ENCODE peak calls at places on chromosome 16, in four cellular contexts. One of them, this sample, is unnamed.
A peak's percentile ranks its signal among the peaks of the same experiment; 100 is the strongest.

GRCh38 chr16:4176794-4177438 is 60.7 kb upstream of the ADCY9 start:
- DNase-seq in spleen: no peak
- DNase-seq in astrocyte of the cerebellum: no peak
- DNase-seq in MCF 10A: peak; percentile 77
- DNase-seq in this sample: peak; percentile 67

GRCh38 chr16:57143125-57143965 is 42.5 kb downstream of the PSME3IP1 start:
- DNase-seq in spleen: no peak
- DNase-seq in astrocyte of the cerebellum: no peak
- DNase-seq in MCF 10A: no peak
- DNase-seq in this sample: no peak

GRCh38 chr16:50467943-50468748 is 80.0 kb upstream of the NKD1 start:
- DNase-seq in astrocyte of the cerebellum: no peak
- DNase-seq in MCF 10A: no peak
- DNase-seq in spleen: no peak
- DNase-seq in this sample: no peak

GRCh38 chr16:58409316-58409973 is 17.2 kb downstream of the GINS3 start:
- DNase-seq in spleen: no peak
- DNase-seq in astrocyte of the cerebellum: peak; percentile 83
- DNase-seq in MCF 10A: peak; percentile 60
- DNase-seq in this sample: peak; percentile 19

GRCh38 chr16:71357681-71358080 is 842 bp upstream of the CALB2 start:
- DNase-seq in astrocyte of the cerebellum: no peak
- DNase-seq in spleen: no peak
- DNase-seq in MCF 10A: no peak
- DNase-seq in this sample: no peak

GRCh38 chr16:50889746-50890145 is 147.9 kb downstream of the CYLD start:
- DNase-seq in spleen: no peak
- DNase-seq in MCF 10A: no peak
- DNase-seq in astrocyte of the cerebellum: no peak
- DNase-seq in this sample: no peak

GRCh38 chr16:66622863-66623262 is 18.4 kb downstream of the CMTM3 start:
- DNase-seq in MCF 10A: no peak
- DNase-seq in astrocyte of the cerebellum: no peak
- DNase-seq in spleen: no peak
- DNase-seq in this sample: no peak

GRCh38 chr16:77439106-77439505 is 4.3 kb upstream of the ADAMTS18 start:
- DNase-seq in MCF 10A: no peak
- DNase-seq in spleen: no peak
- DNase-seq in astrocyte of the cerebellum: no peak
- DNase-seq in this sample: no peak

GRCh38 chr16:55559233-55559632 is 7.3 kb upstream of the CAPNS2 start:
- DNase-seq in astrocyte of the cerebellum: no peak
- DNase-seq in MCF 10A: peak; percentile 69
- DNase-seq in spleen: no peak
- DNase-seq in this sample: no peak

GRCh38 chr16:87580855-87581261 is 21.4 kb upstream of the JPH3 start:
- DNase-seq in MCF 10A: peak; percentile 77
- DNase-seq in astrocyte of the cerebellum: no peak
- DNase-seq in spleen: no peak
- DNase-seq in this sample: no peak

GRCh38 chr16:1789643-1790045 is 3.9 kb downstream of the IGFALS start:
- DNase-seq in spleen: peak; percentile 71
- DNase-seq in astrocyte of the cerebellum: no peak
- DNase-seq in MCF 10A: no peak
- DNase-seq in this sample: no peak

GRCh38 chr16:23423496-23424049 is 29.4 kb downstream of the COG7 start:
- DNase-seq in astrocyte of the cerebellum: peak; percentile 98
- DNase-seq in MCF 10A: peak; percentile 99
- DNase-seq in spleen: no peak
- DNase-seq in this sample: peak; percentile 91

GRCh38 chr16:13168091-13168572 is 266.7 kb downstream of the SHISA9 start:
- DNase-seq in spleen: no peak
- DNase-seq in MCF 10A: peak; percentile 21
- DNase-seq in astrocyte of the cerebellum: no peak
- DNase-seq in this sample: peak; percentile 7

GRCh38 chr16:35188288-35189155 is 1729.1 kb downstream of the TP53TG3F start:
- DNase-seq in MCF 10A: peak; percentile 27
- DNase-seq in astrocyte of the cerebellum: no peak
- DNase-seq in spleen: no peak
- DNase-seq in this sample: no peak

GRCh38 chr16:55257971-55258613 is 65.9 kb upstream of the IRX6 start:
- DNase-seq in spleen: peak; percentile 76
- DNase-seq in astrocyte of the cerebellum: peak; percentile 20
- DNase-seq in MCF 10A: peak; percentile 62
- DNase-seq in this sample: peak; percentile 48

GRCh38 chr16:50285406-50286003 is 19.2 kb downstream of the ADCY7 start:
- DNase-seq in astrocyte of the cerebellum: no peak
- DNase-seq in spleen: no peak
- DNase-seq in MCF 10A: no peak
- DNase-seq in this sample: no peak

GRCh38 chr16:48155926-48156789 is at the start of gene ABCC12:
- DNase-seq in MCF 10A: no peak
- DNase-seq in spleen: no peak
- DNase-seq in astrocyte of the cerebellum: no peak
- DNase-seq in this sample: no peak

GRCh38 chr16:87048038-87048743 is 269.0 kb downstream of the C16orf95 start:
- DNase-seq in astrocyte of the cerebellum: no peak
- DNase-seq in spleen: no peak
- DNase-seq in MCF 10A: no peak
- DNase-seq in this sample: no peak

GRCh38 chr16:57341062-57341440 is 17.5 kb upstream of the CCL22 start:
- DNase-seq in spleen: no peak
- DNase-seq in MCF 10A: no peak
- DNase-seq in astrocyte of the cerebellum: no peak
- DNase-seq in this sample: no peak

GRCh38 chr16:57297856-57298255 is 13.4 kb upstream of the PLLP start:
- DNase-seq in spleen: peak; percentile 74
- DNase-seq in astrocyte of the cerebellum: no peak
- DNase-seq in MCF 10A: no peak
- DNase-seq in this sample: no peak

GRCh38 chr16:11495066-11495407 is 91.7 kb downstream of the LITAF start:
- DNase-seq in astrocyte of the cerebellum: no peak
- DNase-seq in MCF 10A: no peak
- DNase-seq in spleen: no peak
- DNase-seq in this sample: no peak

GRCh38 chr16:29779474-29779873 is 1.4 kb downstream of the ZG16 start:
- DNase-seq in spleen: no peak
- DNase-seq in MCF 10A: peak; percentile 18
- DNase-seq in astrocyte of the cerebellum: no peak
- DNase-seq in this sample: peak; percentile 52

GRCh38 chr16:15509593-15510520 is 75.5 kb downstream of the BMERB1 start:
- DNase-seq in MCF 10A: no peak
- DNase-seq in spleen: no peak
- DNase-seq in astrocyte of the cerebellum: peak; percentile 61
- DNase-seq in this sample: no peak

GRCh38 chr16:57229079-57229478 is 16.0 kb upstream of the ARL2BP start:
- DNase-seq in spleen: no peak
- DNase-seq in MCF 10A: no peak
- DNase-seq in astrocyte of the cerebellum: no peak
- DNase-seq in this sample: no peak

GRCh38 chr16:86075839-86076440 is 177.0 kb downstream of the IRF8 start:
- DNase-seq in MCF 10A: no peak
- DNase-seq in spleen: peak; percentile 51
- DNase-seq in astrocyte of the cerebellum: no peak
- DNase-seq in this sample: no peak

GRCh38 chr16:4684763-4685162 is 8.6 kb upstream of the NUDT16L1 start:
- DNase-seq in MCF 10A: peak; percentile 70
- DNase-seq in spleen: peak; percentile 70
- DNase-seq in astrocyte of the cerebellum: no peak
- DNase-seq in this sample: no peak

GRCh38 chr16:52309761-52310416 is 237.1 kb downstream of the TOX3 start:
- DNase-seq in astrocyte of the cerebellum: no peak
- DNase-seq in spleen: no peak
- DNase-seq in MCF 10A: no peak
- DNase-seq in this sample: no peak

GRCh38 chr16:23835390-23836077 is at the start of gene PRKCB:
- DNase-seq in spleen: peak; percentile 98
- DNase-seq in MCF 10A: no peak
- DNase-seq in astrocyte of the cerebellum: no peak
- DNase-seq in this sample: peak; percentile 84

GRCh38 chr16:53509906-53510703 is 7.1 kb upstream of the AKTIP start:
- DNase-seq in MCF 10A: peak; percentile 63
- DNase-seq in astrocyte of the cerebellum: peak; percentile 50
- DNase-seq in spleen: peak; percentile 89
- DNase-seq in this sample: peak; percentile 65

GRCh38 chr16:48526058-48526957 is 83.7 kb downstream of the N4BP1 start:
- DNase-seq in spleen: peak; percentile 69
- DNase-seq in MCF 10A: peak; percentile 84
- DNase-seq in astrocyte of the cerebellum: no peak
- DNase-seq in this sample: peak; percentile 82

GRCh38 chr16:75491876-75492275 is 3.4 kb downstream of the CHST6 start:
- DNase-seq in astrocyte of the cerebellum: no peak
- DNase-seq in MCF 10A: no peak
- DNase-seq in spleen: peak; percentile 63
- DNase-seq in this sample: peak; percentile 43

DNA sequence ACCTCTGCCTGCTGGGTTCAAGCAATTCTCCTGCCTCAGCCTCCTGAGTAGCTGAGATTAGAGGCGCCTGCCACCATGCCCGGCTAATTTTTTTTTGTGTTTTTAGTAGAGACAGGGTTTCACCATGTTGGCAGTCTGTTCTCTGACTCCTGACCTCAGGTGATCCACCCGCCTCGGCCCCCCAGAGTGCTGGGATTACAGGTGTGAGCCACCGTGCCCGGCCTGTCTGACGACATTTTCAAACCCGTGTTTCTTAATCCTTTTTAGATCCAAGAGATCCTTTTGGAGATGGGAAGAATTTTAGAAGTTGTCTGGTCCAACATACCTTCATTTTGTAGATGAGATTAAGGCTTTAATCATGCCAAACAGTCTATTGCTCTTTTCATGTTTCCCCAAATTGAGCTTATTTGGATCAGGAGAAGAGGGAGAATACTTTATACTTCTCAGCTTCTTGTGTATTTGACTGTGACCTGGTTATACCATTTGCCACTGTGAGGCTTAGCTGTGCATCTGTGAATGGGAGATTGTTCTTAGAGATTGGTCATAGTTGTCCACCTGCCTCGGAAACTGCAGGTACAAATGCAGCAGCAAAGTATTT is 25.8 kb downstream of the USP10 start:
- DNase-seq in MCF 10A: no peak
- DNase-seq in spleen: no peak
- DNase-seq in astrocyte of the cerebellum: no peak
- DNase-seq in this sample: no peak
- TF ChIP-seq CTCF in MCF 10A: no peak
- TF ChIP-seq CTCF in spleen: no peak
- TF ChIP-seq CTCF in astrocyte of the cerebellum: no peak
- TF ChIP-seq CTCF in this sample: no peak

GRCh38 chr16:9092963-9093477 is 1.6 kb downstream of the HAPSTR1 start:
- DNase-seq in astrocyte of the cerebellum: no peak
- DNase-seq in MCF 10A: no peak
- DNase-seq in spleen: peak; percentile 86
- DNase-seq in this sample: no peak

GRCh38 chr16:9091867-9092281 is 430 bp downstream of the HAPSTR1 start:
- DNase-seq in astrocyte of the cerebellum: no peak
- DNase-seq in spleen: peak; percentile 94
- DNase-seq in MCF 10A: no peak
- DNase-seq in this sample: peak; percentile 31

GRCh38 chr16:9090960-9091866 is at the start of gene HAPSTR1:
- DNase-seq in spleen: peak; percentile 100
- DNase-seq in MCF 10A: peak; percentile 100
- DNase-seq in astrocyte of the cerebellum: peak; percentile 100
- DNase-seq in this sample: peak; percentile 99

GRCh38 chr16:9094008-9094846 is 2.8 kb downstream of the HAPSTR1 start:
- DNase-seq in astrocyte of the cerebellum: no peak
- DNase-seq in spleen: no peak
- DNase-seq in MCF 10A: no peak
- DNase-seq in this sample: no peak

GRCh38 chr16:9092282-9092962 is 978 bp downstream of the HAPSTR1 start:
- DNase-seq in astrocyte of the cerebellum: no peak
- DNase-seq in MCF 10A: no peak
- DNase-seq in spleen: peak; percentile 94
- DNase-seq in this sample: peak; percentile 18
- TF ChIP-seq CTCF in astrocyte of the cerebellum: no peak
- TF ChIP-seq CTCF in MCF 10A: peak; percentile 6
- TF ChIP-seq CTCF in spleen: peak; percentile 19
- TF ChIP-seq CTCF in this sample: no peak

GRCh38 chr16:88632587-88632930 is 5.8 kb upstream of the IL17C start:
- DNase-seq in MCF 10A: no peak
- DNase-seq in astrocyte of the cerebellum: no peak
- DNase-seq in spleen: no peak
- DNase-seq in this sample: no peak

GRCh38 chr16:88634994-88635670 is 3.2 kb upstream of the IL17C start:
- DNase-seq in astrocyte of the cerebellum: no peak
- DNase-seq in MCF 10A: peak; percentile 26
- DNase-seq in spleen: peak; percentile 82
- DNase-seq in this sample: no peak

GRCh38 chr16:88634141-88634993 is 4.0 kb upstream of the IL17C start:
- DNase-seq in spleen: peak; percentile 95
- DNase-seq in MCF 10A: peak; percentile 70
- DNase-seq in astrocyte of the cerebellum: no peak
- DNase-seq in this sample: peak; percentile 57

GRCh38 chr16:88631920-88632586 is 6.3 kb upstream of the IL17C start:
- DNase-seq in astrocyte of the cerebellum: no peak
- DNase-seq in MCF 10A: no peak
- DNase-seq in spleen: no peak
- DNase-seq in this sample: no peak

DNA sequence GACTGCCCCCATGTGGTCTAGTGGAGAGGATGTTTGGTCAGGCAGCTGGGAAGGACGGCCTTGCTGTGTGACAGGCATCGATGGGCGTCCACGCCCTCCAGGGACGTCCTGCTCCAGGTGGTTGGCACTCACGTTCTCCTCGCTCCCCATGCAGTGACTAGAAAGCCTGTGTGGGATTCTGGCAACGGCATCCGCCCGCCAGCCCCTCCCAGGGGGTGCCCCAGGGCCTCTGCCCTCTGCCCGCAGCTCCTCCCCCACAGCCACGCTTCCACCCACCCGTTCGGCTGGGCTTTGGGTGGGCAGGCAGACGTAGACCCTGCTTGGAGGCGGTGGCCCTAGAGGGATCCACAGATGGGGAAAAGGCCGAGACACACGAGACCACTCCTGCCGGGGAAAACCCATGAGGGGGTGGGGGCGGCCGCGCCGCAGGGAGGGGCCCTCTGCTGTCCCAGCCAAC is 4.7 kb upstream of the IL17C start:
- DNase-seq in spleen: peak; percentile 91
- DNase-seq in MCF 10A: peak; percentile 35
- DNase-seq in astrocyte of the cerebellum: no peak
- DNase-seq in this sample: no peak
- TF ChIP-seq CTCF in spleen: peak; percentile 64
- TF ChIP-seq CTCF in MCF 10A: no peak
- TF ChIP-seq CTCF in astrocyte of the cerebellum: peak; percentile 12
- TF ChIP-seq CTCF in this sample: no peak

DNA sequence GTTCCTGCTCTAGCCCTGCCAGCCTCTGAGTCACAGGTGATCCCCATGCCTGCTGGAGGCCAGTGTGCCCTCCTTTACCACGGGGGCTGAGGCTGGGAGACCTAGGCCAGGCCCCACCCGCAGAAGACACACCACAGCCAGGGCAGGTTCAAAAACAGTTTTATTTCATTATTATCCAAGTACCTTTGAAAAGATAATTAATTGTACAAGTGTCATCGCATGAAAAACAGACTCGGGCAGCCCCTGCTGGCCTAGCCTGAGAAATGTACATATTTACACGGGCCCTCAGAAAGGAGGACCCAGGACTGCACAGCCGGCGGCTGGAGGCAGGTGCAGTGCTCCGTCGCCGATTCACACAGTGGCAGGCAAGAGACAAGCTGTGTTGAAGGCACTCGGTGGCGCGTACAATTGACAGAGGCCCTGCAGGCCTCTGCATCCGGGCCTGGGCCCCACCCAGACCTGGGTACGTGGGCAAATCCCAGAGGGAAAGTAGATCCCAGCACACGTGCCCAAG is 4.4 kb downstream of the PDIA2 start:
- DNase-seq in MCF 10A: no peak
- DNase-seq in astrocyte of the cerebellum: no peak
- DNase-seq in spleen: no peak
- DNase-seq in this sample: no peak
- TF ChIP-seq CTCF in MCF 10A: no peak
- TF ChIP-seq CTCF in astrocyte of the cerebellum: peak; percentile 17
- TF ChIP-seq CTCF in spleen: no peak
- TF ChIP-seq CTCF in this sample: no peak